ENCODE peak calls at places on chromosomes 16 and 17, in eight cellular contexts. V is psoas muscle, P is epithelial cell of esophagus, W is neural progenitor cell, M is MM.1S, Q is transverse colon, K is hepatocyte, Z is spleen. F is an unnamed sample.

GRCh38 chr17:32803544-32803943 is 73.4 kb downstream of the MYO1D start:
- DNase-seq in V (no peak), P (no peak), W (no peak), M (no peak), Q (no peak), K (no peak), Z (no peak), F (no peak)

GRCh38 chr17:929547-929946 is 50.0 kb downstream of the NXN start:
- DNase-seq in V (no peak), P (no peak), W (no peak), M (no peak), Q (no peak), K (no peak), Z (no peak), F (no peak)

GRCh38 chr16:68072038-68072695 is 13.0 kb upstream of the NFATC3 start:
- DNase-seq in V (peak; percentile 95), P (peak; percentile 98), W (no peak), M (no peak), Q (peak; percentile 66), K (peak; percentile 59), Z (no peak), F (no peak)

GRCh38 chr17:19003966-19004600 is 481 bp downstream of the FAM83G start:
- DNase-seq in V (no peak), P (peak; percentile 71), W (peak; percentile 70), M (peak; percentile 10), Q (peak; percentile 75), K (peak; percentile 81), Z (no peak), F (peak; percentile 83)

GRCh38 chr17:62626719-62627218 is 701 bp upstream of the MRC2 start:
- DNase-seq in V (peak; percentile 79), P (peak; percentile 61), W (peak; percentile 89), M (no peak), Q (no peak), K (peak; percentile 68), Z (no peak), F (no peak)

GRCh38 chr17:78484300-78485159 is 92.7 kb downstream of the DNAH17 start:
- DNase-seq in V (no peak), P (no peak), W (peak; percentile 69), M (no peak), Q (peak; percentile 51), K (peak; percentile 61), Z (peak; percentile 87), F (peak; percentile 86)

GRCh38 chr17:80786470-80786869 is 205.2 kb upstream of the CHMP6 start:
- DNase-seq in V (peak; percentile 36), P (no peak), W (peak; percentile 81), M (no peak), Q (no peak), K (no peak), Z (no peak), F (no peak)

GRCh38 chr17:39675390-39676082 is 7.3 kb downstream of the PNMT start:
- DNase-seq in V (peak; percentile 51), P (no peak), W (no peak), M (no peak), Q (no peak), K (no peak), Z (peak; percentile 63), F (no peak)

GRCh38 chr17:34416116-34416515 is 53.1 kb upstream of the CCL1 start:
- DNase-seq in V (no peak), P (no peak), W (no peak), M (no peak), Q (no peak), K (no peak), Z (no peak), F (no peak)

GRCh38 chr17:64245218-64246145 is 17.6 kb downstream of the TEX2 start:
- DNase-seq in V (no peak), P (no peak), W (no peak), M (no peak), Q (no peak), K (no peak), Z (no peak), F (no peak)

GRCh38 chr16:23510154-23510914 is at the start of gene GGA2:
- DNase-seq in V (peak; percentile 91), P (peak; percentile 83), W (peak; percentile 89), M (peak; percentile 83), Q (peak; percentile 88), K (peak; percentile 91), Z (peak; percentile 96), F (peak; percentile 93)

GRCh38 chr16:79932564-79932963 is 332.0 kb upstream of the MAF start:
- DNase-seq in V (no peak), P (peak; percentile 42), W (no peak), M (no peak), Q (no peak), K (peak; percentile 29), Z (no peak), F (no peak)

GRCh38 chr16:84730406-84731106 is 30.8 kb downstream of the USP10 start:
- DNase-seq in V (no peak), P (peak; percentile 92), W (no peak), M (no peak), Q (peak; percentile 69), K (peak; percentile 84), Z (no peak), F (peak; percentile 52)

GRCh38 chr16:8961811-8962390 is 1.8 kb downstream of the USP7 start:
- DNase-seq in V (no peak), P (peak; percentile 8), W (peak; percentile 56), M (peak; percentile 27), Q (no peak), K (no peak), Z (no peak), F (peak; percentile 39)

GRCh38 chr16:64132686-64133085 is 989.2 kb downstream of the CDH11 start:
- DNase-seq in V (no peak), P (no peak), W (no peak), M (no peak), Q (no peak), K (no peak), Z (no peak), F (no peak)

GRCh38 chr17:16068323-16068722 is 68.7 kb downstream of the TTC19 start:
- DNase-seq in V (no peak), P (no peak), W (no peak), M (no peak), Q (no peak), K (no peak), Z (no peak), F (no peak)

GRCh38 chr17:77287432-77288068 is 146.8 kb downstream of the SEC14L1 start:
- DNase-seq in V (peak; percentile 92), P (peak; percentile 83), W (peak; percentile 69), M (no peak), Q (peak; percentile 70), K (peak; percentile 69), Z (no peak), F (no peak)

DNA sequence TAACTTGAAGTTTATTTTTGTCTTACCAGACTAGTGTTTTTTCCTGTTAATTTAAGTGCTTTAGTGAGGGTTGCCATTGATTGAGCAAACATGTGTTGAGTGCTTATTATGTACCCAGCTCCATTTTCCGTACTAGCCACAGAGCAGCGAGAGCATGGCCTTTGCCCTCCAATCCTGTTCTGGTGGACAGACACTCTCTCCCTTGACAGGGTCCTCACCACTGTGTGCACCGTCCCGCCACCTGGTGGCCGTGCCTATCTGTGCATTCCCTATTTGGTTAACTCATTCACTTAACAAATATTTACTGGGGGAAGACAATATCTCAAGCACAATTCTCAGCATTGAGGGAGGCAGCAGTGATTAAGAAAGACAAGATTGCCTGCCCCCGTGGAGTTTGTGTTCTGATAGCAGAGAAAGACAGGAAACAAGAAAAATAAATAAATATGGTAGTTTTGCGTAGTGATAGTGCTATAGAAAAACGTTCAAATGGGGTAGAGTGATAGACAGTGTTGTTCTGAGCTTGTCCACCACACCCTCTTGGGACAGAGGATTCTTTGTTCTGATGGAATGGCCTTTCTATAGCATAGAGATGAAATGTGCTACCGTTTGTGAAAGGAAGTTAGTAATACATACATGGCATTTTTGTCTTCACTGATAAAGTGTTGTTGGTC is 13.0 kb downstream of the CDH13 start:
- DNase-seq in V (peak; percentile 73), P (peak; percentile 67), W (peak; percentile 82), M (peak; percentile 30), Q (peak; percentile 65), K (peak; percentile 76), Z (no peak), F (peak; percentile 64)
- TF ChIP-seq CTCF in V (peak; percentile 72), P (peak; percentile 93), W (peak; percentile 97), M (peak; percentile 64), Q (peak; percentile 75), K (peak; percentile 75), Z (peak; percentile 70), F (peak; percentile 83)

GRCh38 chr17:7632492-7632894 is 2.6 kb downstream of the SHBG start:
- DNase-seq in V (no peak), P (peak; percentile 74), W (peak; percentile 70), M (peak; percentile 72), Q (peak; percentile 40), K (no peak), Z (no peak), F (peak; percentile 75)

GRCh38 chr17:7636192-7636591 is 6.3 kb downstream of the SHBG start:
- DNase-seq in V (no peak), P (no peak), W (no peak), M (no peak), Q (no peak), K (no peak), Z (no peak), F (no peak)

GRCh38 chr17:7631398-7632380 is 1.8 kb downstream of the SHBG start:
- DNase-seq in V (no peak), P (no peak), W (no peak), M (no peak), Q (no peak), K (no peak), Z (no peak), F (no peak)

GRCh38 chr17:7633093-7633492 is 3.2 kb downstream of the SHBG start:
- DNase-seq in V (no peak), P (no peak), W (no peak), M (no peak), Q (no peak), K (no peak), Z (no peak), F (no peak)

GRCh38 chr17:7634384-7634783 is 4.4 kb downstream of the SHBG start:
- DNase-seq in V (no peak), P (peak; percentile 23), W (peak; percentile 77), M (no peak), Q (no peak), K (peak; percentile 72), Z (no peak), F (no peak)
- TF ChIP-seq CTCF in V (peak; percentile 20), P (peak; percentile 38), W (peak; percentile 61), M (peak; percentile 47), Q (no peak), K (peak; percentile 61), Z (peak; percentile 61), F (peak; percentile 40)

GRCh38 chr17:48294193-48294909 is 135.7 kb downstream of the SKAP1 start:
- DNase-seq in V (no peak), P (no peak), W (no peak), M (no peak), Q (no peak), K (no peak), Z (no peak), F (no peak)
- TF ChIP-seq CTCF in V (no peak), P (no peak), W (no peak), M (no peak), Q (no peak), K (no peak), Z (no peak), F (no peak)

DNA sequence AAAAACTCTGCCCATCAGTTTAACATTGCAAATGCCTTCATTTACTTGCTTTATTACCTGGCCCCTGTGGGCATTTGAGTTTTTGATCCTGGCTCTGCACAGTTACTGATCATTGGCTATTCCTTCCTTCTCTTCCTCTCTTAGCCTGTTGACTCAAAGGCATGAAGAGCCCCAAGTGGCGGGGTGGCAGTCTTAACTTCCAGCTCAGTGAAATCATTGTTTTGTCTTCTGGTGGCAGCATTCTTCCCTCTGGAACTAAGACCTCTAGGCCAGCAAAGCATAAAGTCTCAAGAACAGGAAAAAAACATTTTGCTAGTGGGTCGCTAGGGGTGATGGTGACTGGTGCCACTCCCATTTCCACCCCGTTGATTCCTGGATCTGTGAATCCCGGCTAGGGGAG is 52.3 kb upstream of the MRTFB start:
- DNase-seq in V (no peak), P (no peak), W (peak; percentile 27), M (no peak), Q (no peak), K (no peak), Z (no peak), F (no peak)
- TF ChIP-seq CTCF in V (no peak), P (peak; percentile 6), W (peak; percentile 17), M (no peak), Q (no peak), K (no peak), Z (no peak), F (no peak)